ENCODE peak calls at places on chromosomes 13 and 19, in six cellular contexts. C is H1, U is NT2/D1, N is HCT116, F is K562, Q is GM12878. O is an unnamed sample.

GRCh38 chr19:54424201-54424600 is 8.9 kb downstream of the TTYH1 start:
- DNase-seq in F (no peak), U (no peak), C (no peak), Q (no peak), N (no peak), O (no peak)

GRCh38 chr13:21557995-21558394 is 46.0 kb downstream of the MICU2 start:
- DNase-seq in N (peak; percentile 16), Q (no peak), U (peak; percentile 3), C (peak; percentile 10), F (peak; percentile 29), O (peak; percentile 25)

GRCh38 chr19:39692166-39692565 is 12.1 kb upstream of the LGALS14 start:
- DNase-seq in F (no peak), C (no peak), Q (no peak), U (no peak), N (no peak), O (no peak)

GRCh38 chr13:51731759-51732158 is 72.2 kb downstream of the DHRS12 start:
- DNase-seq in N (no peak), C (no peak), F (no peak), U (no peak), Q (no peak), O (no peak)

GRCh38 chr19:30562981-30563380 is 190.8 kb downstream of the ZNF536 start:
- DNase-seq in F (no peak), Q (no peak), U (no peak), N (no peak), C (no peak), O (no peak)

GRCh38 chr19:42201489-42202289 is 15.8 kb downstream of the DEDD2 start:
- DNase-seq in N (no peak), C (no peak), F (no peak), Q (peak; percentile 68), U (no peak), O (no peak)

GRCh38 chr13:44974056-44974798 is 15.0 kb downstream of the NUFIP1 start:
- DNase-seq in U (no peak), C (no peak), Q (peak; percentile 37), N (no peak), F (peak; percentile 20), O (no peak)

GRCh38 chr19:32878988-32879387 is 9.4 kb upstream of the SLC7A9 start:
- DNase-seq in C (no peak), N (no peak), F (no peak), Q (no peak), U (no peak), O (no peak)

GRCh38 chr13:42751693-42752092 is 29.7 kb upstream of the FAM216B start:
- DNase-seq in C (no peak), N (no peak), F (no peak), U (no peak), Q (peak; percentile 4), O (no peak)

GRCh38 chr19:9869008-9869617 is 34.0 kb downstream of the PIN1 start:
- DNase-seq in Q (no peak), F (no peak), C (no peak), U (no peak), N (no peak), O (no peak)
- TF ChIP-seq ZNF274 in Q (no peak), F (no peak), C (no peak), U (no peak), N (no peak), O (no peak)

DNA sequence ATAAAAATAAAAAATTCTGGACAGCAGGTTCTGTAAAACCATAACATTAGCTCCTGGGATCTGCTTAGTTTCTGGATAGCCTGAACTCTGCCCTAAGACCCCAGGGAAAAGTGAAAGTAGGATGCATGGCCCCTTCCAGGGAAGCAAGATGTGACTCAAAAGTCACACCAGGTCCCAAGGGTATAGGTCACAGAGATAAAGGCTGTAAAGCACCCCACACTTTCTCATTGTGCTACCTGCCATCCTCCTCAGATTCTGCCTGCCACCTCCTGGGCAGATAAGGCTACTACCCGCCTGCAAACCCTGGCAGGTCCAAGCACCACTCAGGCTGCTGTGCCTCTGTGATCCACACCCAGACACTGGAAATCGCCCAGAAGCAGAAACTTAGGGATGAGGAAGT is 20.6 kb downstream of the FFAR2 start:
- DNase-seq in Q (peak; percentile 82), U (peak; percentile 8), C (no peak), N (peak; percentile 22), F (peak; percentile 51), O (peak; percentile 54)
- TF ChIP-seq ZNF274 in Q (no peak), U (no peak), C (no peak), N (no peak), F (no peak), O (no peak)

GRCh38 chr19:16034958-16035560 is 41.2 kb upstream of the TPM4 start:
- DNase-seq in N (no peak), F (no peak), Q (no peak), U (no peak), C (no peak), O (no peak)
- TF ChIP-seq ZNF274 in N (no peak), F (no peak), Q (no peak), U (no peak), C (no peak), O (no peak)

DNA sequence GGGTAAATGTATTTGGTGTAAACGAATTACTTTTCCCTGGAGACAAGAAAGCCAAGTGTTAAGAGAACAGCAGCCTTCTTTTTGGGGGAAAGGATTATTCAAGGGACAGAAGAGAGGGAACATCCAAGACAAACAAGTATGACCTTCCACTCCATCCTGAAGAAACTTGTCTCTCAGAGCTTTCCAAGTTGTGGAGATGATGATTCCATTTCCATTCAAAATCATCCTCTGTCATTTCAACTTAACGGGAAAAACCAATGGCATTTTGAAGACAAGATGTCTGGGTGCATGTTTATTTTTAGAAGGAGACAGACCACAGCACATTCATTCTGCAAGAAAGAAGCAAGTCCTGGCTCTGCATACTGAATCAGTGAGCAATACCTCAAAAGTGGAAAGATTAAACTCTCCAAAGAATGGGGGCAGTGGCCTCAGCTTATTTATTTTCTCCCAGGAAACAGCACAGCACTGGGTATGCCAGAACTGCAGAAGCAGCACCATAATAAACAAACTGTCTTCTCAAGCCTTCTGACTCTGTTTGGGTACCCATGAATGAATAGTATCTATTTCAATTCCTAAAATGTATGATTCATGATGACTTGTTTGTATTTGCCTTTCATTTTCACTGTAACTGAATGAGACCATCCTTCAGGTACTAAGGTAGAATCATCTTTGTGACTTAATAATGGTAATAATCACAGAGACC is 541.0 kb downstream of the RFC3 start:
- DNase-seq in C (no peak), U (no peak), Q (no peak), F (no peak), N (no peak), O (no peak)
- TF ChIP-seq ZNF274 in C (no peak), U (no peak), Q (no peak), F (no peak), N (no peak), O (no peak)

GRCh38 chr19:11196406-11197287 is 698 bp downstream of the KANK2 start:
- DNase-seq in C (no peak), F (peak; percentile 52), N (no peak), U (no peak), Q (no peak), O (no peak)
- TF ChIP-seq ZNF274 in C (no peak), F (no peak), N (no peak), U (no peak), Q (no peak), O (no peak)

DNA sequence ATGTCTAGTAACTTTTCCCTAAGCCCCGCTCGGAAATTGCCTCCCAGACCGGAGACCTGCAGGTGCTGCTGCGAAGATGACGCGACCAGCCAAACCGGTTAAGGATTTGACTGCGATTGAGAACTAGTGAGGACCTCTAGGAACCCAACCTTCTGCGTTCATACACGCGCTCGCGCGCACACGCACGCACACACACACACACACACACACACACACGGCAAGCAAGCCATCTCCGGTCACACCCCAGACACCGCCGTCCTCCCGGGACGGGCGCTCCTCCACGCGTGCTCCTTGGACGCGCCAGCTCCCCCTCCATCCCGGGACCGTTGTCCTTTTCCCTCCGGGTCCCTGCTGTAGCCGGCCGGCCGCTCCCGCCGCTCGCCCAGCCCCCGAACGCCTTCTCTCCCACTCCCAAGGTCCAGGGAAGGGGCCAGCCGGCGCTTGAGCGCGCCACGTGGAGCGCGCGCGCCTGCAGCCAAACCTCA is 1.2 kb downstream of the TBC1D4 start:
- DNase-seq in F (peak; percentile 55), Q (no peak), U (no peak), N (peak; percentile 63), C (no peak), O (peak; percentile 53)
- TF ChIP-seq ZNF274 in F (no peak), Q (no peak), U (no peak), N (no peak), C (no peak), O (no peak)

GRCh38 chr19:10611907-10612306 is 13.4 kb upstream of the SLC44A2 start:
- DNase-seq in C (no peak), F (no peak), Q (no peak), N (no peak), U (no peak), O (no peak)
- TF ChIP-seq ZNF274 in C (no peak), F (no peak), Q (no peak), N (no peak), U (no peak), O (no peak)

GRCh38 chr13:98513837-98514236 is 63.1 kb downstream of the STK24 start:
- DNase-seq in N (no peak), Q (no peak), F (no peak), C (no peak), U (no peak), O (no peak)
- TF ChIP-seq ZNF274 in N (no peak), Q (no peak), F (no peak), C (no peak), U (no peak), O (no peak)

GRCh38 chr19:4061178-4061682 is 5.5 kb downstream of the ZBTB7A start:
- DNase-seq in C (no peak), N (no peak), F (no peak), Q (no peak), U (no peak), O (peak; percentile 65)

GRCh38 chr19:4060621-4061177 is 6.0 kb downstream of the ZBTB7A start:
- DNase-seq in F (no peak), U (no peak), C (no peak), Q (no peak), N (no peak), O (no peak)

GRCh38 chr19:4058696-4059492 is 7.8 kb downstream of the ZBTB7A start:
- DNase-seq in F (no peak), U (no peak), N (no peak), C (no peak), Q (no peak), O (no peak)

GRCh38 chr19:4059493-4059880 is 7.2 kb downstream of the ZBTB7A start:
- DNase-seq in C (no peak), F (no peak), U (no peak), N (no peak), Q (no peak), O (no peak)

DNA sequence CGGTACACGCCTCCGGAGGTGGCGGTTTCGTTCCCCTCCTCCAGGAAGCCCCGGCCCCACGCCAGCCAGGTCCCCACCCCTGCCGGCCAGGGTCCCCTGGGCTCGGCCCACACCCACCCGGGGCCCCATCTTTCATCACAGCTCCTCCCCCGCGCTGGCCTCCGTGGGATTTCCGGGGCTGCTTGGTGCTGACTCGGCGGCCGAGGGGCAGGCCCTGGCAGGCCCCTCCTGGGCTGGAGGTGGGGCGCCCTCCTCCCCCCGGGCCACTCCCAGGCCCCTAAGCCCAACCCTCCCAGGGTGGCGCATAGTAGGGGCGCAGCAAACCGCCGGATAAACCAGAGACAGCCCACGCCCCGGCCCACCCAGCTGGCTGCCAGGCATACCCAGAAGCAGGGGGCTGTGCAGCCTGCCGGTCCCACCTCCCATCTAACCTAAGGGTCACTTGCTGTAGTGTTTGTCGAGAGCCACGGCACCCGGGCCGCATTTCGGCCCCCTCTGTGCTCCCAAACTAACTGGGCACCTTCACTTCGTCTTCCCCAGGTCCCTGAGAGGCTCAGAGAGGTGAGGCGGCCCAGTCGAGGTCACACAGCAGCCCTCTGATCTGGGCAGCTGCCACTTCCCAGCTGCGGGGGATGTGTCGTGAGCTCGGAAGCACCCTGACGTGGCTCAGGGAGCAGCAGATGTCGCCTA is 6.6 kb downstream of the ZBTB7A start:
- DNase-seq in F (peak; percentile 64), U (no peak), Q (peak; percentile 28), N (no peak), C (no peak), O (no peak)
- TF ChIP-seq ZNF274 in F (no peak), U (no peak), Q (no peak), N (no peak), C (no peak), O (no peak)